ENCODE peak calls at places on chromosomes 11 and 22, in eight cellular contexts. Y is putamen; C is activated CD4-positive, alpha-beta T cell treated with anti-CD3 and anti-CD28 coated beads, Interleukin-2, amount 10 ng/mL, durations not matched to agents 7 days and 5 days; F is Peyer's patch; V is glutamatergic neuron; M is NCI-H345; X is activated gamma-delta T cell treated with anti-CD3 and anti-CD28 coated beads, Interleukin-2, amount 50 U/mL, for 16 hours; L is activated T-cell treated with anti-CD3 and anti-CD28 coated beads, Interleukin-2, amount 50 U/mL, for 24 hours. P is an unnamed sample.
A peak's percentile ranks its signal among the peaks of the same experiment; 100 is the strongest.

GRCh38 chr11:103893366-103893765 is 143.1 kb upstream of the DDI1 start:
- DNase-seq in L (no peak), X (no peak), M (no peak), C (no peak), V (no peak), F (no peak), Y (no peak), P (no peak)

GRCh38 chr11:23403210-23404185 is 543.2 kb upstream of the CCDC179 start:
- DNase-seq in L (no peak), F (no peak), X (no peak), Y (no peak), C (no peak), M (no peak), V (no peak), P (no peak)

GRCh38 chr22:48531721-48532435 is 1295.8 kb downstream of the BRD1 start:
- DNase-seq in L (no peak), M (no peak), V (no peak), F (no peak), X (no peak), Y (no peak), C (no peak), P (no peak)

GRCh38 chr11:46693597-46694012 is 6.8 kb downstream of the ARHGAP1 start:
- DNase-seq in X (no peak), Y (no peak), C (no peak), M (no peak), L (no peak), F (no peak), V (no peak), P (peak; percentile 67)

GRCh38 chr22:44128961-44129613 is 51.6 kb upstream of the PARVG start:
- DNase-seq in L (no peak), X (no peak), Y (no peak), F (no peak), C (no peak), M (no peak), V (no peak), P (no peak)

GRCh38 chr11:57095417-57095816 is 86.3 kb upstream of the LRRC55 start:
- DNase-seq in C (no peak), M (no peak), F (no peak), Y (no peak), L (no peak), V (no peak), X (no peak), P (no peak)

GRCh38 chr11:63551889-63552266 is 11.3 kb downstream of the PLAAT2 start:
- DNase-seq in V (no peak), M (no peak), F (no peak), X (no peak), Y (no peak), C (no peak), L (peak; percentile 57), P (no peak)

GRCh38 chr11:83571301-83571700 is 285.1 kb upstream of the CCDC90B start:
- DNase-seq in Y (no peak), F (no peak), L (no peak), X (no peak), M (no peak), C (no peak), V (no peak), P (no peak)